ENCODE peak calls at places on chromosomes 13 and 19, in four cellular contexts. One of them, this sample, is unnamed.

GRCh38 chr19:49469828-49470614 is 4.0 kb upstream of the FLT3LG start:
- DNase-seq in aorta: peak; percentile 61
- DNase-seq in cardiac muscle cell: no peak
- DNase-seq in tibial nerve: no peak
- DNase-seq in this sample: no peak

GRCh38 chr19:40932008-40932959 is 50.3 kb upstream of the CYP2A7 start:
- DNase-seq in aorta: no peak
- DNase-seq in cardiac muscle cell: no peak
- DNase-seq in tibial nerve: no peak
- DNase-seq in this sample: no peak

GRCh38 chr13:99982021-99982740 is 597 bp downstream of the ZIC2 start:
- DNase-seq in aorta: peak; percentile 46
- DNase-seq in cardiac muscle cell: no peak
- DNase-seq in tibial nerve: no peak
- DNase-seq in this sample: no peak

GRCh38 chr19:18206018-18206417 is 2.2 kb upstream of the RAB3A start:
- DNase-seq in aorta: no peak
- DNase-seq in cardiac muscle cell: no peak
- DNase-seq in tibial nerve: no peak
- DNase-seq in this sample: no peak

GRCh38 chr19:48992571-48993174 is 436 bp downstream of the GYS1 start:
- DNase-seq in aorta: no peak
- DNase-seq in cardiac muscle cell: no peak
- DNase-seq in tibial nerve: no peak
- DNase-seq in this sample: peak; percentile 49

GRCh38 chr13:72163671-72164070 is 296.7 kb upstream of the DACH1 start:
- DNase-seq in aorta: no peak
- DNase-seq in cardiac muscle cell: no peak
- DNase-seq in tibial nerve: no peak
- DNase-seq in this sample: no peak

GRCh38 chr19:40585677-40586422 is 9.2 kb downstream of the SHKBP1 start:
- DNase-seq in aorta: no peak
- DNase-seq in cardiac muscle cell: peak; percentile 73
- DNase-seq in tibial nerve: no peak
- DNase-seq in this sample: no peak

GRCh38 chr19:33402421-33403220 is 29.1 kb downstream of the CEBPG start:
- DNase-seq in aorta: peak; percentile 42
- DNase-seq in cardiac muscle cell: no peak
- DNase-seq in tibial nerve: no peak
- DNase-seq in this sample: no peak

GRCh38 chr13:80337011-80337688 is 3.8 kb downstream of the SPRY2 start:
- DNase-seq in aorta: no peak
- DNase-seq in cardiac muscle cell: peak; percentile 27
- DNase-seq in tibial nerve: no peak
- DNase-seq in this sample: no peak

GRCh38 chr13:44224433-44225149 is 149.0 kb upstream of the SERP2 start:
- DNase-seq in aorta: no peak
- DNase-seq in cardiac muscle cell: peak; percentile 55
- DNase-seq in tibial nerve: peak; percentile 54
- DNase-seq in this sample: peak; percentile 25

GRCh38 chr13:80783926-80784325 is 443.0 kb upstream of the SPRY2 start:
- DNase-seq in aorta: no peak
- DNase-seq in cardiac muscle cell: peak; percentile 88
- DNase-seq in tibial nerve: no peak
- DNase-seq in this sample: no peak

GRCh38 chr19:50266041-50266440 is 62.6 kb downstream of the MYH14 start:
- DNase-seq in aorta: no peak
- DNase-seq in cardiac muscle cell: no peak
- DNase-seq in tibial nerve: no peak
- DNase-seq in this sample: no peak

DNA sequence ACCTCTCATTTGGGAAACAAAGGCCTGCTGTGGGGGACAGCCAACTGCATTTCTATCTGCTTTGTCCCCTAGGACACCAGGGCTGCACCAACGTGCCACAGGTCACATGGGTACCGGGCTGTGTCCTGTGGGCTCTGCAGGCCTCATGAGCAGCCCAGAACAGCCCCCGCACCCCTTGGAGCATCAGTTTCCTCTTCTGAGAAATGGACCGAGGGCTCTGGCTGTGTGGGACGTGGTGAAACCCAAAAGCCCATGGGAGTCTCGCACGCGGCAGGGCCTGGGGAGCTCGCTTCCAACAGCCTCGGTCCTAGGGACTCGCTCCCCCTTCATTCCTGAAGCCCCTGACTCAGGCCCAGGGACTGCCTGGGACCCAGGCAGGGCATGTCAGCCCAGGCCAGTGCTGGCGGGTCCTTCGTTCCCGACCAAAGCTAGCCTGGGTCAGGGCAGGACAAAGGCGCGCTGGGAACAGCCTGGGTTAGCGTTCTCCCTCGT is 4.7 kb downstream of the TCF3 start:
- DNase-seq in aorta: no peak
- DNase-seq in cardiac muscle cell: no peak
- DNase-seq in tibial nerve: no peak
- DNase-seq in this sample: no peak
- H3K36me3 ChIP-seq in aorta: no peaks in the 10 kb centered on the region
- H3K36me3 ChIP-seq in cardiac muscle cell: no peaks in the 10 kb centered on the region
- H3K36me3 ChIP-seq in tibial nerve: peaks cover 72% of the 10 kb centered on the region
- H3K36me3 ChIP-seq in this sample: peaks cover 69% of the 10 kb centered on the region

GRCh38 chr19:1646931-1647663 is 5.3 kb downstream of the TCF3 start:
- DNase-seq in aorta: no peak
- DNase-seq in cardiac muscle cell: no peak
- DNase-seq in tibial nerve: no peak
- DNase-seq in this sample: no peak

GRCh38 chr19:1648156-1648925 is 4.1 kb downstream of the TCF3 start:
- DNase-seq in aorta: no peak
- DNase-seq in cardiac muscle cell: no peak
- DNase-seq in tibial nerve: no peak
- DNase-seq in this sample: no peak

GRCh38 chr19:1645299-1645698 is 7.1 kb downstream of the TCF3 start:
- DNase-seq in aorta: no peak
- DNase-seq in cardiac muscle cell: no peak
- DNase-seq in tibial nerve: no peak
- DNase-seq in this sample: no peak

GRCh38 chr19:1644070-1644469 is 8.3 kb downstream of the TCF3 start:
- DNase-seq in aorta: no peak
- DNase-seq in cardiac muscle cell: no peak
- DNase-seq in tibial nerve: no peak
- DNase-seq in this sample: no peak

DNA sequence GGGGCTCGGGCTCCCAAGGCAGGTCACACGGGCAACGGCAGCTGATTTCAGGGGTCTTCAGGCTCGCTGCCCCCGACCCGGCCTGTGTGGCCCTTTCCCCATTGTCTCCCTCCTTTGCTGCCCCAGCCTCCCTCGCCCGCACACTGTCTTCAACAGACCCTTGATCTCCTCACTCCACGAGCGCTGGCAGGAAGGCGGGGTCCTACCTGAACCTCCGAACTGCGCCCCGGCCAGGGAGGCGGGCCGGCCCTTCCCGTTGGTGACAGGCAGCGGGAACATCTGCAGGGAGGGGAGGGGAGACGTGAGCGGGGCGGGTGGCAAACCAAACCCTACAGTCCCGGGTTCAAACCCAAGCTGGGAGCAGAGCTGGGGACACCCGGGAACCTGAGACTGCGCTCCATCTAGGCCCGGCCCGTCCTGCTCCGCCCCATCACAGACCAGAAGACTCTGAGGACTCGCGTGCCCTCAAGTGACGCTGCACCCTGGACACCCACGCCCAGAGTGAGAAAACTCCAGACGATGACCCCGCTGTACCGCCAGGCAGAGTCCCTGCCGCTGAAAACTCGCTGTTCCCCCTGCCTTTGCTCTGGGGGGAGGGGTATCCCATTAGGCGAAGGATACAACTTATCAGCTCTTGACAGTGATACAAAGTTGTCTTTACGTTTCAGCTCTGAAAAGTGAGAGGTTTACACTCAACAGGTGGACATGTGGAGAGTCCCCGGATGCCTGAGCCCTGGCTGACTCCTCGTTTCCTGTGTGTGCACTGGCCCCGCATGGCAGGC is 6.1 kb downstream of the TCF3 start:
- DNase-seq in aorta: no peak
- DNase-seq in cardiac muscle cell: no peak
- DNase-seq in tibial nerve: no peak
- DNase-seq in this sample: no peak
- H3K4me1 ChIP-seq in aorta: no peaks in the 10 kb centered on the region
- H3K4me1 ChIP-seq in cardiac muscle cell: no peaks in the 10 kb centered on the region
- H3K4me1 ChIP-seq in tibial nerve: peaks cover 16% of the 10 kb centered on the region
- H3K4me1 ChIP-seq in this sample: peaks cover 12% of the 10 kb centered on the region

DNA sequence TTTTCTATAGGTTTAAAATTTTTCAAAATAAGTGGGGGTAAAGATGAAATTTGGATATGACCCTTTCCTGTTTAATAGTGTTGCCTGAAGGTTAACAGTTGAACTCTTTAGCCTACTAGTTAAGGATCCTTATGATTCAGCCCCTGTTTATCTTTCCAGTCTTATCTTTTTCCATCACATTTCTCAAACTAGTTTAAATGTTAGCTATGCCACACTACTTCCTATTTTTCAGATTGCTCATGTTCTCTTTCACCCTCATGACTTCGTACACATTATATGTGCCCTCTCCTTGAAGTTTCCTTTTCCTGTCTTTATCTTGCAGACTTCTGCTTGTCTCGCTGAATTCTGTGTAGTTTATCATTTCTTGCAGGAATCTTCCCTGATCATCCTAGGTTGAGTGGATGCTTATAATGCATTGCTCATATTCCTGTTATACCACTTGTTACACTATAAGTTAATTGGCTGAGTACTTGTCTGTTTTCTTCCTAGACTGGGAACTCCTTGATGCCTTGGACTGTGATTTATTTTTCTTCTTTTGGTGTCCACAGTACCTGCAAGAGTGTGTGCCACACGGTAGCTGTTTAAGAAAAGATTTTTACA is 86.7 kb downstream of the FNDC3A start:
- DNase-seq in aorta: no peak
- DNase-seq in cardiac muscle cell: no peak
- DNase-seq in tibial nerve: no peak
- DNase-seq in this sample: no peak
- H3K9me3 ChIP-seq in aorta: no peaks in the 10 kb centered on the region
- H3K9me3 ChIP-seq in cardiac muscle cell: no peaks in the 10 kb centered on the region
- H3K9me3 ChIP-seq in tibial nerve: no peaks in the 10 kb centered on the region
- H3K9me3 ChIP-seq in this sample: no peaks in the 10 kb centered on the region

GRCh38 chr19:24053601-24054000 is 33.4 kb upstream of the ZNF254 start:
- DNase-seq in aorta: no peak
- DNase-seq in cardiac muscle cell: no peak
- DNase-seq in tibial nerve: no peak
- DNase-seq in this sample: no peak
- H3K36me3 ChIP-seq in aorta: peaks cover 20% of the 10 kb centered on the region
- H3K36me3 ChIP-seq in cardiac muscle cell: peaks cover 63% of the 10 kb centered on the region
- H3K36me3 ChIP-seq in tibial nerve: peaks cover 89% of the 10 kb centered on the region
- H3K36me3 ChIP-seq in this sample: peaks cover 100% of the 10 kb centered on the region